ENCODE peak calls at places on chromosomes 3 and 15, in eight cellular contexts. W is GM23338; P is CD8-positive, alpha-beta memory T cell; Q is neuronal stem cell; S is PC-9; M is adipocyte; J is endothelial cell of umbilical vein; A is IMR-90. X is an unnamed sample. For H3K4me1, the result is how much of the 10 kb centered on the place peaks cover.

GRCh38 chr15:68994149-68994548 is 20.3 kb upstream of the NOX5 start:
- DNase-seq in P (no peak), S (no peak), J (no peak), Q (no peak), M (peak), W (no peak), A (peak), X (no peak)

GRCh38 chr3:111923095-111923771 is 55.6 kb upstream of the ABHD10 start:
- DNase-seq in Q (no peak), P (no peak), J (no peak), W (no peak), A (peak), M (no peak), S (peak), X (no peak)

GRCh38 chr15:65286069-65286703 is 497 bp downstream of the PARP16 start:
- DNase-seq in W (peak), Q (peak), P (peak), M (peak), S (no peak), A (no peak), J (peak), X (peak)

GRCh38 chr3:157082305-157082981 is 77.5 kb downstream of the CCNL1 start:
- DNase-seq in J (no peak), W (no peak), M (peak), S (peak), A (peak), Q (no peak), P (no peak), X (no peak)

GRCh38 chr15:58555168-58556027 is 123.6 kb downstream of the LIPC start:
- DNase-seq in M (no peak), W (peak), Q (no peak), P (no peak), S (no peak), J (no peak), A (no peak), X (no peak)

GRCh38 chr3:46845397-46845859 is 17.8 kb downstream of the MYL3 start:
- DNase-seq in W (peak), P (no peak), S (no peak), M (peak), J (no peak), A (peak), Q (peak), X (peak)

GRCh38 chr3:8488877-8489865 is 12.5 kb upstream of the LMCD1 start:
- DNase-seq in Q (no peak), S (no peak), J (no peak), A (no peak), M (peak), W (no peak), P (no peak), X (no peak)

GRCh38 chr3:188214442-188214841 is 60.5 kb downstream of the LPP start:
- DNase-seq in A (no peak), S (no peak), M (no peak), J (no peak), P (no peak), W (no peak), Q (no peak), X (no peak)

GRCh38 chr3:47634996-47635395 is 56.3 kb upstream of the CSPG5 start:
- DNase-seq in M (no peak), W (no peak), P (no peak), S (no peak), Q (no peak), J (no peak), A (no peak), X (no peak)

GRCh38 chr3:156291269-156292123 is 171.1 kb downstream of the KCNAB1 start:
- DNase-seq in M (peak), P (no peak), Q (peak), A (peak), W (peak), J (no peak), S (no peak), X (peak)

GRCh38 chr3:18033581-18033980 is 291.1 kb upstream of the TBC1D5 start:
- DNase-seq in Q (no peak), M (no peak), W (no peak), J (no peak), A (no peak), P (no peak), S (no peak), X (no peak)
- H3K4me1 ChIP-seq in Q (under half), M (under half), W (under half), J (under half), A (under half), P (under half), S (under half), X (under half)

GRCh38 chr15:31435891-31436628 is 109.4 kb downstream of the KLF13 start:
- DNase-seq in M (no peak), J (no peak), A (no peak), P (no peak), S (no peak), Q (no peak), W (no peak), X (peak)

GRCh38 chr15:31439328-31439727 is 112.7 kb downstream of the KLF13 start:
- DNase-seq in Q (no peak), S (no peak), W (peak), J (no peak), A (no peak), P (no peak), M (no peak), X (no peak)

GRCh38 chr15:31440754-31441298 is 114.2 kb downstream of the KLF13 start:
- DNase-seq in A (peak), P (no peak), W (peak), Q (peak), S (no peak), M (peak), J (peak), X (peak)

GRCh38 chr15:31437686-31438085 is 111.1 kb downstream of the KLF13 start:
- DNase-seq in M (no peak), Q (no peak), A (no peak), J (no peak), P (peak), S (no peak), W (no peak), X (no peak)

DNA sequence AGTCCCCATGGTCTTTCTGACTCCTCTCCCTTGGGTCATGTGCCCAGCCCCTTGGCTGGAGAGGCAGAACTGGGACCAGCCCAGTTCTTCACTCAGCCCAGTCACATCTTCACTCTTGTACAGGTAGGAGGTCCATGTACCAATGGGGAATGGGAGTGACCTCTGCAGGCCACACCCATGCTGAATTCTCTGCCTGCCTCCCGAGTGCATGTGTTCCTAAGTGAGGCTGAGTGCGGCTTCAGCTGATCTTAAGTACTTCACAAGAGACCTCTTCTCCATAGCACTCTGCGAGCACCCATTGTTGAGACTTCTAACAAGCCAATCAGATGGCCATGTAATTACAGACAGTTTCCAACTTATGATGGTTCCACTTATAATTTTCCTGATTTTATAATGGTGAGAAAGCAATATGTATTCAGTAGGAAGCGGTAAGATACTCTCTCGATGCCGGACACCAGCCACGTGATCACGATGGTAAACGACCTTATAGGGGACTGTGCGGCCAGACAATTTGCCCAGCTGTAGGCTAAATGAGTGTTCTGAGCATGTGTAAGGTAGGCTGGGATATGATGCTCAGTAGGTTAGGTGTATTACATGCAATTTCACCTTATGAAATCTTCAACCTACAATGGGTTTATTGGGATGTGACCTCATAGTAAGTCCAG is 112.1 kb downstream of the KLF13 start:
- DNase-seq in S (no peak), P (no peak), J (no peak), W (no peak), Q (no peak), A (no peak), M (no peak), X (no peak)
- H3K4me1 ChIP-seq in S (under half), P (half or more), J (under half), W (under half), Q (under half), A (under half), M (under half), X (under half)

GRCh38 chr3:52085883-52086282 is 29.5 kb upstream of the DUSP7 start:
- DNase-seq in M (no peak), Q (no peak), A (no peak), P (peak), S (no peak), J (no peak), W (no peak), X (peak)

GRCh38 chr3:52087728-52088127 is 31.4 kb upstream of the DUSP7 start:
- DNase-seq in S (no peak), A (no peak), W (no peak), M (no peak), P (no peak), Q (no peak), J (no peak), X (peak)

GRCh38 chr3:52088445-52089367 is 32.3 kb upstream of the DUSP7 start:
- DNase-seq in A (peak), S (no peak), J (peak), M (no peak), Q (peak), P (no peak), W (no peak), X (peak)

GRCh38 chr3:52086461-52086860 is 30.1 kb upstream of the DUSP7 start:
- DNase-seq in S (no peak), A (no peak), W (no peak), Q (no peak), M (no peak), J (no peak), P (no peak), X (peak)

DNA sequence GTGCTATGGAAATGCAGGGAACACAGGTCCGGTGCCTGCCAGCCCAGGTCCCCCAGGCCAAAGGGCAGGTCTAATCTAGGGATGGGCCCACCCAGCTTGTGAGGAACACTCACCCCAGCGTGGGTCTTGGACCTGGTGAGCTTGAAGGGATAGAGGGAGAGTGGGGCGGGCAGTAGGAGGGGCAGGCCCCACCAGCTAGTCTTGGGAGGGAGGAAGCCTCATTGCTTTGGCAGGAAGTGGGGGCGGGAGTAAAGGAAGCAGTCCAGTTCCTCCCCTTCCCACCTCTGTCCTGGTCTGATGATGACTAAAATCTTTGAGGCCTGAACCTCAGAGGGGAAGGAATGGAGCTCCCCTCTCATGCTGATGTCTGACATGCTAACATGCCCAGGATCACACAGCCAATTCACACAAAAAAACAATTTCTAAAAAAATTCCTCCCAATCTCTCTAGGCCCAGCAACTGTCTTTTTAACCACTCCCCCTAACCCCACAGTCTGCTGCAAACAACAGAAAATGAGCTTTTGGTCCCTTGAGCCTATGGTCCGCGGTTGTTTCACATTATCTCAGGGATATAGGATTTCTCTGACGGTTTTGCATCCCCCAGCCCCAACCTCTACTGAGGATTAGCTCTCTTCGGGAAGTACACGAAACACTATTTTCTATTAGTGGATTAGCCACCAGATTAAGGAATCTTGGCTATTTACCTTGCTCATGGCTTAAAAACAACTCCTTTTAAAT is 30.7 kb upstream of the DUSP7 start:
- DNase-seq in A (peak), P (no peak), J (peak), S (no peak), M (no peak), Q (no peak), W (no peak), X (peak)
- H3K4me1 ChIP-seq in A (under half), P (under half), J (under half), S (under half), M (under half), Q (under half), W (under half), X (under half)

GRCh38 chr3:23376516-23377248 is 173.6 kb downstream of the UBE2E2 start:
- DNase-seq in P (no peak), S (no peak), W (no peak), M (no peak), Q (no peak), A (peak), J (no peak), X (no peak)
- H3K4me1 ChIP-seq in P (under half), S (under half), W (under half), M (under half), Q (under half), A (under half), J (under half), X (under half)

GRCh38 chr3:57983734-57984518 is 24.3 kb upstream of the FLNB start:
- DNase-seq in W (no peak), M (peak), J (peak), P (no peak), A (peak), Q (no peak), S (peak), X (peak)
- H3K4me1 ChIP-seq in W (under half), M (under half), J (under half), P (under half), A (under half), Q (under half), S (half or more), X (under half)

DNA sequence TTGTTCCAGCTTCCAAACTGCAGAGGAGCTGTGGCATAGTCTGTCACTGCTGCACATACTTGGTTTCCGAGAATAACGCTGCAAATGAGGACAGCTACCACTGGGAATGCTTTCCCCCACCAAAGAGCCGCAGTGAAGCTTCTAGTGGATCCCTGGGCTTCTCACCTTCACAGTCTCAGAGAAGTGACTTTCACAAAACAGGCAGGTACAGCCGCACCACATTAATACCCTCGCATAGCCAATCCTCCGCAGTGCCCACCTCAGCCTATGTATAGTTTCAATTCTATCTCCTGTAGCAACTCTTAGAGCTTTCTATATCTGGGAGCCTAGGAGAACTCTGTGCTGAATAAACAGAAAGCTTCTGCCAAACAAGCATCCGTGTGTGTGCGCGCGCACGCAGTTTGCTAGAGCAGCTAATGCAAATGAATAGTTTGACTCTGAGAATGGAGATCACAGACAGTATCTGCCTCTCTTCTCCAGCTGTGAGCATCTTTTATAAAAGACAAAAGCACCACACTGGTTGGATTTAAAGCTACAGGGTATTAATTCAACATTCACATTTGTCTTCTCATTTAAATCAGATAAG is 81.9 kb upstream of the PLXND1 start:
- DNase-seq in P (no peak), A (peak), J (peak), Q (peak), W (peak), S (no peak), M (no peak), X (peak)
- H3K4me1 ChIP-seq in P (under half), A (under half), J (under half), Q (under half), W (under half), S (half or more), M (under half), X (under half)

DNA sequence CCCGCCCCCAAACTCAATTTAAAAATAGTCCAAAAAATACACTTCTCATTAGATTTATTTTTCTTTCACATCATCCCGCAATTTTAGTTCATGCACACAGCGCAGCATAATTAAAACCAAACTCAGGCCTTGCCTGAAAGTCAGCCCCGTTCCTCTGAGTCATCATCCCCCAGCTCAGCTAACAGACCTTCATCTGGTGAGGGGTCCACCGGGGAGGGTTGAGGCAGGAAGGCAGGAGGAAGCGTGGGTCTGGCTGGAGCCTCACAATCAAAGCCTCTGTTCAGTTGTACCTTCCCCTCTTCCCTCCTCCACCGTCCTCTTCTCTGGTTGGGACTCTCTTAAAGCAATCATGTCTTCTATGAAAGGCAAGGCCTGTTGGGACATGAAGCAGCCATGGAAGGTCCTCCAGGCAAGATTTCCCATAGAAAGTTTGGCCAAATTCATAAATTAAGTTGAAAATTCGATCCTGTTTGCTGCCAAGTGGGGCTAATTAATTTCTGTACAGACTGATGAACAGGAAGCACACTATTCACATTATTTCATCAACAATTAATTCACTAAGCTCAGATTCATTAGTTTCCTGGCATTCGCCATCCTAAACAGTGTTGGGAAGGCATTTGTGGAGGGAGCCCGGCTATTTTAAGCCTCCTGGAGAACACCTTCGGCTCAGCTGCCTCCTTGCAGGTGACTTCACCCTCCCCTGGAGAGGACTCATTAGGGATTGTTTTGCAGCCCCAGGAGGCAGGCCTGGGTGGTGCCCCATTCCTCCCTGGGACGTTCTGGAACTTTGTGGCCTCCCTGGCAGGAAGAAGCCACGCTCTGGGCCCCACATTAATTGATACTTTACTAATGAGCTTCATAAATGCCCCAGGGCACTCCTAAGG is 72.3 kb upstream of the BNC1 start:
- DNase-seq in J (no peak), A (no peak), S (no peak), P (no peak), W (no peak), M (peak), Q (no peak), X (no peak)
- H3K4me1 ChIP-seq in J (under half), A (under half), S (under half), P (under half), W (under half), M (under half), Q (under half), X (under half)

GRCh38 chr15:90418627-90419026 is 30.6 kb downstream of the IQGAP1 start:
- DNase-seq in W (no peak), Q (no peak), A (no peak), P (no peak), J (no peak), S (no peak), M (no peak), X (no peak)

GRCh38 chr15:90420488-90420850 is 32.4 kb downstream of the IQGAP1 start:
- DNase-seq in M (no peak), Q (no peak), J (no peak), W (no peak), P (no peak), S (no peak), A (no peak), X (no peak)

GRCh38 chr15:90419202-90419601 is 31.2 kb downstream of the IQGAP1 start:
- DNase-seq in P (no peak), W (no peak), M (peak), J (no peak), A (no peak), Q (no peak), S (no peak), X (no peak)

GRCh38 chr15:90421527-90421926 is 33.5 kb downstream of the IQGAP1 start:
- DNase-seq in J (no peak), Q (no peak), P (no peak), S (no peak), M (peak), W (no peak), A (peak), X (no peak)

GRCh38 chr15:90419738-90420487 is 31.9 kb downstream of the IQGAP1 start:
- DNase-seq in Q (no peak), A (peak), P (no peak), W (no peak), J (peak), M (peak), S (peak), X (no peak)
- H3K4me1 ChIP-seq in Q (under half), A (under half), P (under half), W (under half), J (under half), M (half or more), S (under half), X (under half)

DNA sequence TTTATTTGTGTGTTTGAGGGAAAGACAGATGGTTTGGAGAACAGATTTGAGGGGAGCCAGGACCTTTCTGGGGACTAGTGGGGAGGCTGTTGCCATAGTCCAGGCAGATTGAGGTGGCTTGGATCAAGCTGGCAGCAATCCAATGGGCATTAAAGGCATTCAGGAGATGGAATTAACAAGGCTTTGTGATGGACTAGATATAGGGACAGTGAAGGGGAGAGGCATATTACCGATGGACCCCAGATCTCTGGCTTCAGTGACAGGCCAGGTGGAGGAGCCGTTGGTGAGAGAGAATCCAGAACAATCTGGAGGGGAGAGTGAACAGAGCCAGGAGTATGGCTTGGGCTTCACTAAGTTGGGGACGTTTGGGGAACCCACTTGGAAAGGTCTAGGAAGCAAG is 124.8 kb downstream of the EEFSEC start:
- DNase-seq in W (no peak), Q (no peak), M (no peak), P (no peak), S (no peak), A (no peak), J (no peak), X (no peak)
- H3K4me1 ChIP-seq in W (under half), Q (under half), M (under half), P (under half), S (half or more), A (under half), J (under half), X (under half)

DNA sequence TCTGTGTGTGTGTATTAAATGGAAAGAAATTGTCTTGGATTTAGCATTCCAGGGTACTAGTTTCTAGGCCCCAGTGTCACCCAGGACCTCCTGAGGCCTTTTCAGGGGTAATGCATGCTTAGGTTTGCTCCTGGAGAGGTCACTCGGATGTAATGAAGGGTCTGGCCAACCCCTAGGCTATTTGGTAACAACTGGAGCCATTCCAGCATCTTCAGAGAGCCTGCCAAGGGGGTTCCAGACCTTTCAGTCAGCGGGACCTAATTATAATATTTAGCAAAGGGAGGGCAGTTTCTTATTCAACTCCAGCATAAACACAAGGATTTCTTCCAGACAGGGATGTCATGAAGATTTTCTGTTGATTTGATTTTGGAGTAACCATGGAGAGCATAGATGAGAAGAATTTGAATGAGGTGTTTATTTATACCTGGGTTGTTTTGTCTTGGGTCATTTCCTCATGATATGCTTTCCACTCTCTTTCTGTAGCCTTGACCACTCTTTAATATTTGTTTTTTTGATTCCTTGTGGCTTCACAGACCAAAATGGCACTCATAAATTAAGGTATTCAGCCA is 17.4 kb downstream of the KAT2B start:
- DNase-seq in P (no peak), M (no peak), A (no peak), S (no peak), J (no peak), W (no peak), Q (no peak), X (peak)
- H3K4me1 ChIP-seq in P (under half), M (under half), A (under half), S (half or more), J (under half), W (under half), Q (under half), X (under half)